ENCODE peak calls at places on chromosomes 16 and 17, in six cellular contexts. S, W, Y, Q, I and B are unnamed samples.

GRCh38 chr17:57009737-57010445 is 32.0 kb downstream of the SCPEP1 start:
- DNase-seq in S (peak; percentile 76), W (peak; percentile 34), Y (peak; percentile 70), Q (peak; percentile 80), I (peak; percentile 73), B (peak; percentile 66)

GRCh38 chr16:10122546-10122945 is 59.7 kb downstream of the GRIN2A start:
- DNase-seq in S (peak; percentile 14), W (peak; percentile 11), Y (peak; percentile 20), Q (peak; percentile 18), I (no peak), B (no peak)

GRCh38 chr16:27177031-27177774 is 26.1 kb upstream of the KDM8 start:
- DNase-seq in S (no peak), W (peak; percentile 52), Y (no peak), Q (no peak), I (no peak), B (no peak)

GRCh38 chr17:79422236-79422635 is 188.6 kb downstream of the RBFOX3 start:
- DNase-seq in S (no peak), W (no peak), Y (no peak), Q (no peak), I (no peak), B (no peak)

GRCh38 chr17:49369089-49369488 is 7.0 kb upstream of the ZNF652 start:
- DNase-seq in S (no peak), W (no peak), Y (no peak), Q (no peak), I (no peak), B (no peak)

GRCh38 chr17:60524463-60525346 is 1.3 kb downstream of the APPBP2 start:
- DNase-seq in S (no peak), W (peak; percentile 49), Y (no peak), Q (peak; percentile 11), I (no peak), B (no peak)

GRCh38 chr16:52376677-52377300 is 170.2 kb downstream of the TOX3 start:
- DNase-seq in S (no peak), W (no peak), Y (no peak), Q (no peak), I (no peak), B (no peak)

GRCh38 chr17:77842906-77843249 is 115.6 kb upstream of the TNRC6C start:
- DNase-seq in S (no peak), W (no peak), Y (no peak), Q (no peak), I (no peak), B (no peak)

GRCh38 chr16:23803591-23804123 is 32.1 kb upstream of the PRKCB start:
- DNase-seq in S (peak; percentile 84), W (peak; percentile 7), Y (peak; percentile 75), Q (peak; percentile 84), I (peak; percentile 82), B (peak; percentile 80)

GRCh38 chr17:52673791-52674190 is 515.3 kb upstream of the CA10 start:
- DNase-seq in S (no peak), W (no peak), Y (no peak), Q (no peak), I (no peak), B (no peak)

GRCh38 chr17:35312790-35313711 is 60.4 kb downstream of the SLFN11 start:
- DNase-seq in S (peak; percentile 84), W (peak; percentile 79), Y (peak; percentile 43), Q (peak; percentile 87), I (peak; percentile 51), B (peak; percentile 59)

GRCh38 chr16:22969567-22969966 is 155.6 kb downstream of the HS3ST2 start:
- DNase-seq in S (no peak), W (no peak), Y (no peak), Q (no peak), I (no peak), B (no peak)

GRCh38 chr17:57876023-57876865 is 26.4 kb upstream of the MRPS23 start:
- DNase-seq in S (no peak), W (no peak), Y (no peak), Q (no peak), I (no peak), B (no peak)

DNA sequence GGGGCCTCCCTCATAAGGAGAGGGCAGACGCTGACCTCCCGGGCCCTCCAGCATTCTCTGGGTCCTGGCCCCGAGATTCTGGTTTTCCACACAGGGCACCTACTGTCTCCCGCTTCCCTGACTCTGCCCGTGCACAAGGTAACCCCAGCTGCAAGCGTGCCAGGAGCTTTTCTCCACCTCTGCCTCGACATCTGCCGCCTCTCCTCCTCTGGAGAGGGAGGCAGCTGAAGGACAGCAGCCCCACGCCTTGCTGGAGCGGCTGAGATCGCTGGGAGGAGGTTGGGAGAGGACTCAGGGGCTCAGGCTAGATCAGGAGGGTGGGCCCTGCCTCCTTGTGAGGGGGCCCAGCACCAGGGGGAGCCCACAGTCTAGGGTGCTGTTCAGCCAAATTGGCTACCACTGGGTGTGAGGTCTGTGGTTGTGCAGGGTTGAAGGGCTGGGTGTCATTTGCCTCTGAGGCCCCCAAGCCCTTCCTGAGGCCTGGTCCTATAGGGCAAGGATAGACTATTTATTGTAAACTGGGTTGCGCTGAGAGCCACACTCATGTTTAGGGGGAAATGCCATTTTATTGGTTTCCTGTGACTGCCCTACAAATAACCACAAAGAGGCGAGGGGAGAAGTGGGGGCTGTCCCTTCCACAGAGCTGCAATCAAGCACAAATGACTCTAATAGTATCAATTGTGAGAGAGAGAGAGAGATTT is 3.4 kb upstream of the ZCCHC14 start:
- DNase-seq in S (peak; percentile 45), W (no peak), Y (no peak), Q (peak; percentile 82), I (no peak), B (peak; percentile 56)
- TF ChIP-seq CTCF in S (no peak), W (no peak), Y (no peak), Q (no peak), I (no peak), B (no peak)

DNA sequence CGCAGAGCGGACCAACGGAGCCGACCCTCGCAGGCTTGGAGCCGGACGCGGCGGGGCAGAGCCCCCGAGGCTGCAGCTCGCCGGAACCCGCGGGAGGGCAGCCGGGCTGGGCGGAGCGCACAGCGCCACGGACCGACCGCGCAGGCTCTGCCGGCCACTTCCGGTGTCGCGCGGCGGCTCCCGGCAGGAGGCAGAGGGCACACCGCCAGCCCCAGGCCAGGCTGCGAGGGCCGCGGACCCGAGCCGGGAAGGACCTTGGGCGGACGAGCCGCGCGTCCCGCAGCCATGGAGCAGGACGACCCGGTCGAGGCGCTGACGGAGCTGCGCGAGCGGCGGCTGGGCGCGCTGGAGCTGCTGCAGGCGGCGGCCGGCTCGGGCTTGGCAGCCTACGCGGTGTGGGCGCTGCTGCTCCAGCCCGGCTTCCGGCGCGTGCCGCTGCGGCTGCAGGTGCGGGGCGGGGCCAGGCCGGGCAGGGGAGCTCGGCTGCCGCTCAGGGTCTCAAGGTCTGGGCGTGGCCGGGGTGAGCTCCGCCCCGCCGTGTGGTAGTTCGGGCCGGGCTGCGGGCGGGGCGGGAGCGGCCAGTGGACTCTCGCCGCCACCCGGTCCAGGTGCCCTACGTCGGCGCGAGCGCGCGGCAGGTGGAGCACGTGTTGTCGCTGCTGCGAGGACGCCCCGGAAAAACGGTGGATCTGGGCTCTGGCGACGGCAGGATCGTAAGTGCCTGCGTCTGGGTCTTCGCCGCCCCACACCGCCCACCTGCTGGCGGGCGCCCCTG is at the start of gene ANTKMT:
- DNase-seq in S (peak; percentile 95), W (peak; percentile 68), Y (peak; percentile 97), Q (peak; percentile 89), I (peak; percentile 91), B (peak; percentile 97)
- TF ChIP-seq CTCF in S (no peak), W (no peak), Y (no peak), Q (no peak), I (peak; percentile 21), B (no peak)

GRCh38 chr16:50632927-50633800 is 47.9 kb downstream of the SNX20 start:
- DNase-seq in S (no peak), W (no peak), Y (no peak), Q (no peak), I (no peak), B (no peak)
- TF ChIP-seq CTCF in S (no peak), W (no peak), Y (no peak), Q (no peak), I (no peak), B (no peak)

GRCh38 chr17:75587718-75588545 is at the start of gene MYO15B:
- DNase-seq in S (no peak), W (peak; percentile 27), Y (peak; percentile 72), Q (peak; percentile 87), I (peak; percentile 71), B (peak; percentile 78)
- TF ChIP-seq CTCF in S (peak; percentile 2), W (no peak), Y (no peak), Q (peak; percentile 31), I (peak; percentile 9), B (no peak)

DNA sequence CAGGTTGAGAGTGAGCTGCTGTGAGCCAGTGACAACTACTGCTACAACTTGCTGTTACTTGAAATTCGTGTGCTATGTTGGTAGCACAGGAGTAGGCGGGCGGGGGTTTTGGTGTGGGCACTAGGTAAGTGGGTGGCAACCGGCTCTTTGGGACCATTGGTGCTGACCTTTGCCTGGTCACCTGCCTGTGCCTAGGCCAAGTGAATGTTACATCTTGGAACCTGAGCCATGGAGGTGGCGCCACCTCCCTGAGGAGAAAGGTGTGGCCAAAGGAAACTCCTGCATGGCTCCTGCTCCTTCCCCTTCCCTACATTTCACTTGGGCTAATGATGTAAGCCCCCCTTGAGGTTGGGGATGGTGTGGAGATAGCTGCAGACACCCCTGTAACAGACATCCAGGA is 25.4 kb upstream of the ARHGAP23 start:
- DNase-seq in S (no peak), W (no peak), Y (no peak), Q (no peak), I (no peak), B (no peak)
- TF ChIP-seq CTCF in S (no peak), W (peak; percentile 13), Y (no peak), Q (no peak), I (no peak), B (no peak)